ENCODE peak calls at places on chromosomes 3 and 15, in eight cellular contexts. R is fibroblast of the aortic adventitia, S is stomach, C is MCF 10A, G is choroid plexus epithelial cell, P is GM20000, T is heart right ventricle, I is adrenal gland. A is an unnamed sample.

GRCh38 chr15:98395974-98396627 is 252.2 kb upstream of the IGF1R start:
- DNase-seq in R (no peak), S (no peak), C (no peak), G (no peak), P (no peak), T (no peak), I (no peak), A (no peak)

GRCh38 chr15:37483779-37484178 is 383.4 kb upstream of the MEIS2 start:
- DNase-seq in R (no peak), S (no peak), C (no peak), G (no peak), P (no peak), T (no peak), I (no peak), A (no peak)

GRCh38 chr3:113070226-113071220 is 79.7 kb downstream of the GTPBP8 start:
- DNase-seq in R (peak; percentile 49), S (no peak), C (no peak), G (peak; percentile 55), P (peak; percentile 36), T (no peak), I (no peak), A (peak; percentile 7)

GRCh38 chr3:128349963-128350599 is 116.6 kb downstream of the DNAJB8 start:
- DNase-seq in R (no peak), S (peak; percentile 82), C (no peak), G (no peak), P (no peak), T (no peak), I (no peak), A (no peak)

GRCh38 chr3:86914651-86915050 is 76.3 kb downstream of the VGLL3 start:
- DNase-seq in R (no peak), S (no peak), C (no peak), G (no peak), P (no peak), T (no peak), I (no peak), A (no peak)

GRCh38 chr3:33883538-33884203 is 85.2 kb downstream of the PDCD6IP start:
- DNase-seq in R (peak; percentile 71), S (no peak), C (peak; percentile 67), G (peak; percentile 71), P (peak; percentile 45), T (peak; percentile 24), I (no peak), A (no peak)

GRCh38 chr3:50656417-50657195 is 18.1 kb upstream of the DOCK3 start:
- DNase-seq in R (no peak), S (no peak), C (no peak), G (no peak), P (no peak), T (no peak), I (no peak), A (no peak)

GRCh38 chr3:168813261-168813660 is 717.5 kb upstream of the GOLIM4 start:
- DNase-seq in R (no peak), S (no peak), C (no peak), G (no peak), P (no peak), T (no peak), I (no peak), A (no peak)

GRCh38 chr15:64334530-64334929 is 21.4 kb downstream of the CSNK1G1 start:
- DNase-seq in R (no peak), S (no peak), C (no peak), G (no peak), P (no peak), T (no peak), I (no peak), A (no peak)

GRCh38 chr3:191296041-191296541 is 33.1 kb upstream of the CCDC50 start:
- DNase-seq in R (no peak), S (no peak), C (no peak), G (no peak), P (no peak), T (no peak), I (no peak), A (no peak)

GRCh38 chr3:111971533-111971932 is 7.3 kb upstream of the ABHD10 start:
- DNase-seq in R (no peak), S (no peak), C (no peak), G (no peak), P (no peak), T (peak; percentile 73), I (no peak), A (no peak)

GRCh38 chr3:70832035-70832795 is 519.8 kb upstream of the MDFIC2 start:
- DNase-seq in R (peak; percentile 98), S (no peak), C (peak; percentile 81), G (peak; percentile 64), P (no peak), T (peak; percentile 44), I (peak; percentile 46), A (no peak)

GRCh38 chr3:38297947-38298711 is 16.0 kb downstream of the SLC22A14 start:
- DNase-seq in R (peak; percentile 49), S (no peak), C (peak; percentile 23), G (peak; percentile 57), P (no peak), T (no peak), I (no peak), A (peak; percentile 10)
- TF ChIP-seq CTCF in R (peak; percentile 47), S (no peak), C (peak; percentile 40), G (no peak), P (peak; percentile 40), T (no peak), I (peak; percentile 71), A (peak; percentile 70)

GRCh38 chr3:31610700-31611275 is 78.1 kb downstream of the STT3B start:
- DNase-seq in R (peak; percentile 71), S (no peak), C (peak; percentile 56), G (peak; percentile 72), P (no peak), T (peak; percentile 26), I (peak; percentile 44), A (peak; percentile 20)
- TF ChIP-seq CTCF in R (peak; percentile 62), S (peak; percentile 50), C (peak; percentile 50), G (peak; percentile 65), P (peak; percentile 16), T (peak; percentile 23), I (peak; percentile 63), A (peak; percentile 67)

GRCh38 chr3:183826854-183827253 is 1.5 kb upstream of the MAP6D1 start:
- DNase-seq in R (no peak), S (no peak), C (no peak), G (no peak), P (no peak), T (no peak), I (no peak), A (no peak)

GRCh38 chr3:183823963-183824362 is 1.4 kb downstream of the MAP6D1 start:
- DNase-seq in R (no peak), S (no peak), C (no peak), G (no peak), P (no peak), T (no peak), I (no peak), A (peak; percentile 22)

GRCh38 chr3:183824761-183825379 is 507 bp downstream of the MAP6D1 start:
- DNase-seq in R (no peak), S (no peak), C (no peak), G (no peak), P (peak; percentile 63), T (no peak), I (no peak), A (peak; percentile 20)

GRCh38 chr3:183826448-183826847 is 1.1 kb upstream of the MAP6D1 start:
- DNase-seq in R (no peak), S (no peak), C (no peak), G (no peak), P (no peak), T (peak; percentile 25), I (peak; percentile 55), A (no peak)

GRCh38 chr3:183825380-183826161 is at the start of gene MAP6D1:
- DNase-seq in R (peak; percentile 18), S (no peak), C (peak; percentile 28), G (peak; percentile 48), P (peak; percentile 88), T (no peak), I (peak; percentile 40), A (peak; percentile 38)
- TF ChIP-seq CTCF in R (peak; percentile 24), S (no peak), C (peak; percentile 29), G (peak; percentile 48), P (peak; percentile 5), T (no peak), I (no peak), A (peak; percentile 58)

DNA sequence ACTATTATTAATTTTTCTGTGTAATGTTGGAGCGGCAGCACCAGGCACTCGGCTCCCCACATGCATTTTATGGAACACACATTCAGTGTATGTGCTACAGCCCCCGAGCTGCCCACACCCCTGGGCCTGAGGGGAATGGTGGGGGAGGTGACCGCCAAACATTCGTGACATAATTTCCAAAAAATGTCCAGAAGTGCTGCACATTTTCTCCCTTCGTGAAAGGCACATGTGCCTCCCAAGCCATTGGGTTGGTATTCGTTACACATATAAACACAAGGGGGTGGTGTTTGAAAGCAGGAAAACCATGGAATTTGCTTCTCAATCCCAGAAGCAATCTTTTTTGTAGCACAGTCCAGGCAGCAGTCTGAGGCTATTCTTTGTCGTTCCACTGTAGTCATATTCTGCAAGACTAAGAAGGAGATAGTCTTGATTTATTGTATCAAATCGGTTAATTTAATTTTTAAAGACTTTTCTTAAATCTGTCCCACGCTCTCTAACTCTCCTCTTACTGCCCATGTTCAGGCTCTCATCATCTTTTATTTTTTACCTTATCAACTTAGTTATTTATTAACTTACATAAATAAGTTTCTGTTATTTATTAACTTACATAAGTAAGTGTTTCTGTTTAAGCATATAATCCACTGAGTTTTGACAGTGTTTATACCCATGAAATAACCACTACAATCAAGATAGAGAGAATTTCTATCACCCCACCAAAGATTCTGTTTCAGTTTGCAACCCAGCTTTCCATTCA is 39.2 kb upstream of the POLR2M start:
- DNase-seq in R (peak; percentile 79), S (no peak), C (peak; percentile 73), G (peak; percentile 79), P (no peak), T (no peak), I (no peak), A (peak; percentile 53)
- TF ChIP-seq CTCF in R (peak; percentile 69), S (peak; percentile 42), C (peak; percentile 50), G (peak; percentile 74), P (no peak), T (no peak), I (peak; percentile 26), A (peak; percentile 74)

GRCh38 chr3:15797600-15798303 is at the start of gene ANKRD28:
- DNase-seq in R (peak; percentile 98), S (no peak), C (peak; percentile 81), G (peak; percentile 98), P (no peak), T (no peak), I (no peak), A (peak; percentile 42)
- TF ChIP-seq CTCF in R (peak; percentile 58), S (no peak), C (peak; percentile 23), G (peak; percentile 42), P (no peak), T (no peak), I (peak; percentile 36), A (peak; percentile 28)

GRCh38 chr3:148957586-148957985 is 33.8 kb upstream of the GYG1 start:
- DNase-seq in R (no peak), S (no peak), C (no peak), G (peak; percentile 43), P (peak; percentile 11), T (no peak), I (no peak), A (no peak)
- TF ChIP-seq CTCF in R (peak; percentile 5), S (no peak), C (peak; percentile 12), G (peak; percentile 53), P (no peak), T (no peak), I (no peak), A (no peak)